ENCODE peak calls at places on chromosomes 3 and 15, in four cellular contexts. I is naive thymus-derived CD4-positive, alpha-beta T cell; K is tibial nerve; E is amygdala. C is an unnamed sample.

GRCh38 chr15:39573844-39574243 is 7.0 kb upstream of the THBS1 start:
- DNase-seq in E (no peak), K (no peak), I (no peak), C (peak; percentile 81)

GRCh38 chr15:41417418-41417811 is 520 bp downstream of the RTF1 start:
- DNase-seq in I (no peak), E (no peak), K (no peak), C (no peak)

GRCh38 chr3:186596568-186597287 is 16.1 kb upstream of the AHSG start:
- DNase-seq in E (no peak), K (no peak), I (no peak), C (no peak)

GRCh38 chr15:65532738-65533051 is 2.4 kb downstream of the HACD3 start:
- DNase-seq in E (no peak), K (no peak), I (no peak), C (peak; percentile 30)

GRCh38 chr15:101709466-101709865 is 14.8 kb downstream of the TARS3 start:
- DNase-seq in I (no peak), K (no peak), E (no peak), C (no peak)

GRCh38 chr3:42300013-42300412 is 34.0 kb upstream of the CCK start:
- DNase-seq in K (no peak), I (no peak), E (no peak), C (peak; percentile 62)

GRCh38 chr3:13462125-13462629 is 17.9 kb upstream of the HDAC11 start:
- DNase-seq in I (no peak), K (no peak), E (no peak), C (no peak)

GRCh38 chr15:45171912-45172311 is 15.9 kb downstream of the SHF start:
- DNase-seq in I (no peak), E (no peak), K (no peak), C (no peak)

GRCh38 chr3:193686665-193687506 is 93.9 kb downstream of the OPA1 start:
- DNase-seq in K (no peak), E (no peak), I (no peak), C (no peak)

GRCh38 chr15:70385052-70385451 is 287.3 kb upstream of the TLE3 start:
- DNase-seq in K (no peak), E (no peak), I (no peak), C (no peak)

GRCh38 chr3:66099541-66100065 is 60.9 kb upstream of the MAGI1 start:
- DNase-seq in I (no peak), E (no peak), K (no peak), C (no peak)

GRCh38 chr15:44132057-44132456 is 63.0 kb downstream of the FRMD5 start:
- DNase-seq in E (no peak), K (no peak), I (no peak), C (no peak)

GRCh38 chr15:70799667-70800450 is 36.5 kb upstream of the UACA start:
- DNase-seq in E (no peak), K (peak; percentile 38), I (no peak), C (peak; percentile 24)

GRCh38 chr15:96894669-96895068 is 564.2 kb downstream of the NR2F2 start:
- DNase-seq in K (no peak), E (no peak), I (no peak), C (no peak)

GRCh38 chr3:156787926-156788663 is 38.1 kb upstream of the LEKR1 start:
- DNase-seq in I (no peak), K (no peak), E (no peak), C (no peak)

GRCh38 chr3:5540532-5540931 is 353.0 kb downstream of the EDEM1 start:
- DNase-seq in K (no peak), E (no peak), I (no peak), C (no peak)

GRCh38 chr15:40063563-40064011 is 24.6 kb upstream of the SRP14 start:
- DNase-seq in K (no peak), E (no peak), I (no peak), C (peak; percentile 62)

GRCh38 chr3:19972056-19972455 is 25.2 kb downstream of the RAB5A start:
- DNase-seq in K (no peak), I (no peak), E (no peak), C (no peak)

GRCh38 chr3:73433681-73434080 is 191.1 kb downstream of the PDZRN3 start:
- DNase-seq in K (no peak), I (no peak), E (no peak), C (no peak)

GRCh38 chr3:194204793-194205065 is 68.8 kb downstream of the HES1 start:
- DNase-seq in E (no peak), K (no peak), I (no peak), C (no peak)

GRCh38 chr3:1499694-1500093 is 406.9 kb downstream of the CNTN6 start:
- DNase-seq in I (no peak), E (no peak), K (no peak), C (no peak)

GRCh38 chr3:47664519-47664918 is 85.9 kb upstream of the CSPG5 start:
- DNase-seq in I (no peak), K (no peak), E (no peak), C (no peak)

C was measured in lung microvascular endothelial cell.